ENCODE peak calls at places on chromosomes 13 and 19, in eight cellular contexts. F is OCI-M1; P is HFFc6; H is activated CD4-positive, alpha-beta T cell treated with anti-CD3 and anti-CD28 coated beads, Interleukin-2, amount 50 U/mL, for 48 hours; B is T-helper 2 cell; G is stimulated activated CD4-positive, alpha-beta T cell treated with anti-CD3 and anti-CD28 coated beads, TNF-alpha, amount 100 ng/mL, for 1 hour; M is mesenchymal stem cell; X is ovary. V is an unnamed sample.

GRCh38 chr19:52138614-52139290 is 986 bp downstream of the ZNF616 start:
- DNase-seq in X (peak), P (no peak), M (peak), H (peak), B (peak), F (peak), G (no peak), V (no peak)

GRCh38 chr19:19627716-19628498 is at the start of gene LPAR2:
- DNase-seq in X (peak), H (peak), B (peak), G (peak), F (no peak), M (no peak), P (no peak), V (no peak)

GRCh38 chr19:1745589-1746031 is 7.7 kb upstream of the ONECUT3 start:
- DNase-seq in F (no peak), X (no peak), B (no peak), G (no peak), H (no peak), P (no peak), M (no peak), V (no peak)

GRCh38 chr13:48234652-48235099 is 1.7 kb downstream of the ITM2B start:
- DNase-seq in F (peak), X (no peak), G (no peak), H (no peak), B (no peak), P (no peak), M (peak), V (no peak)

GRCh38 chr13:106532111-106532929 is 3.1 kb downstream of the EFNB2 start:
- DNase-seq in P (no peak), M (peak), G (no peak), B (no peak), F (no peak), X (no peak), H (no peak), V (no peak)

GRCh38 chr19:2627319-2627829 is 75.1 kb downstream of the GNG7 start:
- DNase-seq in B (no peak), M (peak), P (peak), F (no peak), H (peak), G (no peak), X (peak), V (no peak)

GRCh38 chr13:27183561-27184147 is 12.0 kb upstream of the USP12 start:
- DNase-seq in F (no peak), P (peak), H (no peak), X (no peak), G (no peak), B (no peak), M (peak), V (no peak)

GRCh38 chr13:53200498-53201453 is 172.2 kb downstream of the OLFM4 start:
- DNase-seq in G (no peak), F (no peak), M (peak), B (peak), X (no peak), H (peak), P (no peak), V (peak)

GRCh38 chr19:40257096-40257517 is 28.0 kb downstream of the AKT2 start:
- DNase-seq in M (no peak), G (no peak), X (no peak), P (no peak), H (no peak), F (no peak), B (no peak), V (no peak)

GRCh38 chr19:5987077-5987818 is 9.3 kb upstream of the RANBP3 start:
- DNase-seq in M (peak), G (peak), F (peak), X (peak), P (peak), H (peak), B (peak), V (peak)

GRCh38 chr13:113852536-113853517 is 11.0 kb downstream of the GAS6 start:
- DNase-seq in X (peak), P (no peak), G (no peak), M (no peak), B (no peak), F (no peak), H (no peak), V (no peak)

GRCh38 chr13:62193919-62194318 is 778.3 kb upstream of the PCDH20 start:
- DNase-seq in X (no peak), H (no peak), B (no peak), G (no peak), F (no peak), P (no peak), M (no peak), V (no peak)

V was measured in NCI-H187.